ENCODE peak calls at places on chromosomes 16 and 17, in four cellular contexts. O, J, D and H are unnamed samples.

GRCh38 chr16:73390936-73391335 is 343.0 kb upstream of the ZFHX3 start:
- DNase-seq in O (no peak), J (no peak), D (no peak), H (no peak)

GRCh38 chr17:2649191-2649590 is 55.7 kb downstream of the PAFAH1B1 start:
- DNase-seq in O (no peak), J (no peak), D (no peak), H (no peak)

GRCh38 chr16:2151188-2152091 is 3.0 kb downstream of the RAB26 start:
- DNase-seq in O (no peak), J (no peak), D (no peak), H (no peak)

GRCh38 chr16:49052846-49053245 is 228.8 kb downstream of the CBLN1 start:
- DNase-seq in O (no peak), J (no peak), D (no peak), H (no peak)

GRCh38 chr16:80718480-80719220 is 85.7 kb downstream of the CDYL2 start:
- DNase-seq in O (no peak), J (no peak), D (no peak), H (no peak)

GRCh38 chr16:877242-878065 is 76.9 kb upstream of the GNG13 start:
- DNase-seq in O (no peak), J (no peak), D (no peak), H (no peak)

GRCh38 chr16:11399261-11399831 is 54.1 kb downstream of the RMI2 start:
- DNase-seq in O (no peak), J (no peak), D (no peak), H (no peak)

GRCh38 chr17:82820278-82821251 is 19.3 kb downstream of the ZNF750 start:
- DNase-seq in O (no peak), J (no peak), D (no peak), H (no peak)

GRCh38 chr16:31435341-31436220 is 7.0 kb downstream of the ZNF843 start:
- DNase-seq in O (no peak), J (no peak), D (no peak), H (no peak)

GRCh38 chr16:30354423-30355143 is 525 bp downstream of the CD2BP2 start:
- DNase-seq in O (peak), J (no peak), D (no peak), H (no peak)

GRCh38 chr16:85436636-85437160 is 176.4 kb upstream of the GSE1 start:
- DNase-seq in O (peak), J (no peak), D (no peak), H (no peak)

DNA sequence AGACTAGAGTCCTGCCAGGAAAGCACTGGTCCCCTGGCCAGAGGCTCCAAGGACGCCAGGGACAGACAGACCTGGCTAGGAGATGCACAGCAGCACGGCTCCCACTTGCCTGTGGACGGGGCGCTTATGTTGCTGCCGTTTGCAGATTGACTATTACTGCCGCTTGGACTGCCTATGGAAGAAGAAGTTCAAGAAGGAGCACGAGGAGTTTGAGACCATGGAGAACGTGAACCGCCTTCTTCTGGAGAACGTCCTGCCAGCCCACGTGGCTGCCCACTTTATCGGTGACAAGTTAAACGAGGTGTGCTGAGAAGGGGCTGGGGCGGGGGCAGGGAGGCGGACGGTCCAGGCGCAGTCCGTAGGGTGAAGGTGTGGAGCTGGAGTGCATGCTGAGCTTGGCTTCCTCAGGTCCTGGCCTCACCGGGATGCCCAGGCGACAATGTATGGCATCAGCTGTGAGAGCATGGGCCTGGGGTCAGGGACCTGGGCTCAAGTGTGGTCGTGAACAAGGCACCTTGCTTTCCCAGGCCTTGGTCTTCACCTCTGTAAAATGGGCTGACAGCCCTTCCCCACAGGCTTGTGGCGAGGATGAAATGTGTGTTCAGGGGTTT is 45.6 kb downstream of the ADCY7 start:
- DNase-seq in O (no peak), J (no peak), D (no peak), H (no peak)
- TF ChIP-seq FOXM1 in O (no peak), J (no peak), D (no peak), H (no peak)

GRCh38 chr16:53904533-53904932 is 200.6 kb downstream of the FTO start:
- DNase-seq in O (no peak), J (no peak), D (no peak), H (no peak)

GRCh38 chr16:53901396-53901795 is 197.4 kb downstream of the FTO start:
- DNase-seq in O (no peak), J (no peak), D (no peak), H (no peak)

GRCh38 chr16:53908731-53909130 is 204.8 kb downstream of the FTO start:
- DNase-seq in O (no peak), J (no peak), D (no peak), H (no peak)

GRCh38 chr16:53900678-53901077 is 196.7 kb downstream of the FTO start:
- DNase-seq in O (no peak), J (no peak), D (no peak), H (no peak)

DNA sequence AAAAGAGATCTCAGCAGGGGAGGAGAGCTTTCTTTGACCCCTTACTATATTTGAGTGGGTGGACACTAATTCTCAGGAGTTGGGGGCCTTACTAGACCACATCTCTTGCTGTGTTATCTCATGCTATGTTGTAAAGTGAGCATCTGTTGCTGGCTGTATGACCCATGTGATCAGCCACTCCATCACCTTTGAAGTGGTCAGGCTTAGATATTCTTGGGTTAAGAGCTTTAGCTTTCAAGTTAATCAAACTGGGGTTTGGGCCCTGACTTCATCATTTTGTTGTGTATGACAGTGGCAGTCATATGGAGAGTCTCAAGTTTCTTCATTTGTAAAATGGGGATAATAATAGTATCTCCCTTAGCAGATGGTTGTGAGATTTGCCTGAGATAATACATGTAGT is 201.1 kb downstream of the FTO start:
- DNase-seq in O (no peak), J (no peak), D (no peak), H (no peak)
- TF ChIP-seq BHLHE40 in O (no peak), J (no peak), D (no peak), H (no peak)

DNA sequence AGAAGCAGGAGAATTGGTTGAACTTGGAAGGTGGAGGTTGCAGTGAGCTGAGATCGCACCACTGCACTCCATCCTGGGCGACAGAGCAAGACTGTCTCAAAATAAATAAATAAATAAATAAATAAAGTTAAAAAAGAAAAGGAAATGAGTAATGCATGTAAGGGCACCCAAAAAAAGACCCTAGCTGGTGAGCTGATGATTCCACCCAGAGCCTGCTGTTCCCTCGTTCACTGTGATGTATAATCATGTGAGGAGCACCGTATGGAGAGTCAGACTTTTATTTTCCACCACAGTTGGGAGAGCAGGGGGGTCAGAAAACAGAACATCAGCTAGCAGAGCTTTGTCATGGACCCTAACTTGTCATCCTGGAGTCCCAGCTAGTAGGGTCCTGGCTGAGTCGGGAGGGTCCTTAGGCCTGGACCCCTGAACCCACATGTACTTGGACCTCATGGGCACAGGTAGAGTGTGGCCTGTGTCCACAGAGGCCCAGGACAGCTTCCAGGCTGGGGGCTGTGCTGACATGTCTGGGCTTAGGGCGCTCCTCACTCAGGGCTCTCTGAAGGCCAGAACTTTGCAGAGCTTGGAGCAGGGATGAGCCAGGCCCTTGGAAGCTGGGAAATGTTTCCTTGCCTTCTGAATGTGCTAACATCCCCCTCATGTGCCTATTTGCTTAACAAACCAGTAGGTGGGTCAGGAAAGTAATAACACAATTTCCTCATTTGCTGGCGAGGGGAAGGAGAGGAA is 18.8 kb upstream of the LASP1NB start:
- DNase-seq in O (no peak), J (no peak), D (no peak), H (no peak)
- TF ChIP-seq FOXM1 in O (no peak), J (no peak), D (no peak), H (no peak)

GRCh38 chr16:19785512-19786130 is 67.5 kb downstream of the IQCK start:
- DNase-seq in O (no peak), J (peak), D (no peak), H (no peak)
- TF ChIP-seq BHLHE40 in O (no peak), J (no peak), D (no peak), H (no peak)

GRCh38 chr16:83420206-83420760 is 387.5 kb upstream of the HSBP1 start:
- DNase-seq in O (peak), J (peak), D (no peak), H (peak)
- TF ChIP-seq FOXM1 in O (no peak), J (no peak), D (no peak), H (no peak)

GRCh38 chr17:77609553-77610517 is 348.7 kb upstream of the TNRC6C start:
- DNase-seq in O (no peak), J (peak), D (peak), H (no peak)
- TF ChIP-seq BHLHE40 in O (no peak), J (no peak), D (no peak), H (no peak)

GRCh38 chr17:1232786-1233185 is 37.5 kb upstream of the BHLHA9 start:
- DNase-seq in O (no peak), J (no peak), D (no peak), H (no peak)
- TF ChIP-seq FOXM1 in O (no peak), J (no peak), D (no peak), H (no peak)

GRCh38 chr17:61421460-61421859 is 21.8 kb downstream of the TBX2 start:
- DNase-seq in O (peak), J (no peak), D (no peak), H (no peak)
- TF ChIP-seq BHLHE40 in O (no peak), J (no peak), D (no peak), H (no peak)